ENCODE peak calls at places on chromosomes 11 and 22, in six cellular contexts. One of them, this sample, is unnamed.
A peak's percentile ranks its signal among the peaks of the same experiment; 100 is the strongest.

GRCh38 chr11:36449566-36450390 is 60.3 kb downstream of the TRAF6 start:
- DNase-seq in GM04503: no peak
- DNase-seq in naive thymus-derived CD4-positive, alpha-beta T cell: no peak
- DNase-seq in GDM1: no peak
- DNase-seq in RWPE1: no peak
- DNase-seq in AG20443: no peak
- DNase-seq in this sample: no peak

GRCh38 chr11:117037952-117038350 is 60.3 kb downstream of the SIK3 start:
- DNase-seq in naive thymus-derived CD4-positive, alpha-beta T cell: no peak
- DNase-seq in GM04503: no peak
- DNase-seq in GDM1: no peak
- DNase-seq in AG20443: no peak
- DNase-seq in RWPE1: no peak
- DNase-seq in this sample: no peak

GRCh38 chr11:65903068-65903481 is 2.9 kb upstream of the FOSL1 start:
- DNase-seq in GDM1: peak; percentile 28
- DNase-seq in naive thymus-derived CD4-positive, alpha-beta T cell: no peak
- DNase-seq in RWPE1: peak; percentile 62
- DNase-seq in AG20443: peak; percentile 86
- DNase-seq in GM04503: peak; percentile 84
- DNase-seq in this sample: peak; percentile 17

GRCh38 chr22:41021655-41022454 is 70.5 kb upstream of the EP300 start:
- DNase-seq in GM04503: no peak
- DNase-seq in AG20443: peak; percentile 77
- DNase-seq in naive thymus-derived CD4-positive, alpha-beta T cell: peak; percentile 30
- DNase-seq in GDM1: peak; percentile 6
- DNase-seq in RWPE1: peak; percentile 56
- DNase-seq in this sample: peak; percentile 64

GRCh38 chr11:117669062-117669461 is 128.0 kb downstream of the DSCAML1 start:
- DNase-seq in naive thymus-derived CD4-positive, alpha-beta T cell: no peak
- DNase-seq in GM04503: no peak
- DNase-seq in GDM1: no peak
- DNase-seq in RWPE1: no peak
- DNase-seq in AG20443: no peak
- DNase-seq in this sample: no peak

GRCh38 chr11:19679952-19680823 is 32.4 kb upstream of the NAV2 start:
- DNase-seq in AG20443: peak; percentile 94
- DNase-seq in RWPE1: peak; percentile 88
- DNase-seq in naive thymus-derived CD4-positive, alpha-beta T cell: no peak
- DNase-seq in GDM1: no peak
- DNase-seq in GM04503: peak; percentile 90
- DNase-seq in this sample: no peak

GRCh38 chr11:112499153-112499907 is 238.7 kb upstream of the PLET1 start:
- DNase-seq in GM04503: no peak
- DNase-seq in RWPE1: no peak
- DNase-seq in naive thymus-derived CD4-positive, alpha-beta T cell: no peak
- DNase-seq in GDM1: no peak
- DNase-seq in AG20443: no peak
- DNase-seq in this sample: no peak

GRCh38 chr11:112771847-112772246 is 189.4 kb upstream of the NCAM1 start:
- DNase-seq in RWPE1: no peak
- DNase-seq in AG20443: no peak
- DNase-seq in naive thymus-derived CD4-positive, alpha-beta T cell: no peak
- DNase-seq in GDM1: peak; percentile 19
- DNase-seq in GM04503: no peak
- DNase-seq in this sample: no peak

GRCh38 chr22:49951001-49951677 is 9.4 kb upstream of the PIM3 start:
- DNase-seq in RWPE1: peak; percentile 54
- DNase-seq in GDM1: no peak
- DNase-seq in GM04503: no peak
- DNase-seq in naive thymus-derived CD4-positive, alpha-beta T cell: no peak
- DNase-seq in AG20443: no peak
- DNase-seq in this sample: no peak

This sample was measured in AML-193.